ENCODE peak calls at places on chromosomes 7 and 10, in five cellular contexts. W, F, D, S and X are unnamed samples.

GRCh38 chr10:13795653-13796555 is 209.1 kb downstream of the PRPF18 start:
- DNase-seq in W (no peak), F (no peak), D (no peak), S (peak), X (no peak)

GRCh38 chr7:23254051-23254681 is 7.6 kb downstream of the GPNMB start:
- DNase-seq in W (no peak), F (no peak), D (no peak), S (no peak), X (no peak)

GRCh38 chr7:143499246-143499645 is 21.6 kb downstream of the TAS2R41 start:
- DNase-seq in W (no peak), F (no peak), D (peak), S (no peak), X (no peak)

GRCh38 chr10:29681700-29682444 is 47.1 kb upstream of the SVIL start:
- DNase-seq in W (no peak), F (no peak), D (no peak), S (peak), X (peak)

GRCh38 chr7:4683043-4683883 is 1.2 kb downstream of the FOXK1 start:
- DNase-seq in W (no peak), F (no peak), D (no peak), S (peak), X (peak)

GRCh38 chr7:94396044-94396443 is 1.3 kb downstream of the COL1A2 start:
- DNase-seq in W (no peak), F (no peak), D (no peak), S (no peak), X (no peak)

GRCh38 chr10:60466267-60467201 is 76.9 kb upstream of the ANK3 start:
- DNase-seq in W (no peak), F (no peak), D (no peak), S (no peak), X (no peak)

GRCh38 chr7:20892776-20893175 is 106.1 kb upstream of the SP8 start:
- DNase-seq in W (no peak), F (no peak), D (no peak), S (no peak), X (no peak)

GRCh38 chr7:6440381-6440780 is 7.4 kb downstream of the DAGLB start:
- DNase-seq in W (no peak), F (no peak), D (no peak), S (no peak), X (no peak)

GRCh38 chr10:2284071-2284470 is 546.7 kb upstream of the ADARB2 start:
- DNase-seq in W (no peak), F (no peak), D (no peak), S (no peak), X (no peak)

GRCh38 chr10:124998624-124999291 is 56.8 kb downstream of the ZRANB1 start:
- DNase-seq in W (no peak), F (no peak), D (no peak), S (no peak), X (no peak)

GRCh38 chr10:74156919-74157289 is 5.9 kb downstream of the ADK start:
- DNase-seq in W (peak), F (no peak), D (no peak), S (peak), X (no peak)

GRCh38 chr7:154741131-154741530 is 261.8 kb downstream of the PAXIP1 start:
- DNase-seq in W (no peak), F (no peak), D (no peak), S (no peak), X (no peak)

GRCh38 chr10:98295907-98296306 is 27.9 kb upstream of the LOXL4 start:
- DNase-seq in W (no peak), F (no peak), D (no peak), S (no peak), X (no peak)

GRCh38 chr10:107165007-107165406 is 501 bp upstream of the SORCS1 start:
- DNase-seq in W (no peak), F (no peak), D (no peak), S (no peak), X (no peak)

GRCh38 chr10:13684252-13684791 is 97.6 kb downstream of the PRPF18 start:
- DNase-seq in W (no peak), F (no peak), D (peak), S (no peak), X (no peak)

GRCh38 chr10:96500519-96500918 is 13.2 kb downstream of the TLL2 start:
- DNase-seq in W (no peak), F (no peak), D (no peak), S (no peak), X (no peak)

GRCh38 chr10:22708772-22709171 is 5.6 kb downstream of the PIP4K2A start:
- DNase-seq in W (no peak), F (no peak), D (no peak), S (no peak), X (no peak)

GRCh38 chr10:122407375-122408125 is 33.0 kb downstream of the PLEKHA1 start:
- DNase-seq in W (no peak), F (no peak), D (peak), S (no peak), X (no peak)

GRCh38 chr10:117218654-117219053 is 21.4 kb downstream of the KCNK18 start:
- DNase-seq in W (no peak), F (no peak), D (no peak), S (no peak), X (no peak)

GRCh38 chr7:29884399-29885272 is 78.3 kb downstream of the WIPF3 start:
- DNase-seq in W (no peak), F (no peak), D (no peak), S (no peak), X (no peak)

GRCh38 chr7:70776627-70777101 is 355.3 kb upstream of the GALNT17 start:
- DNase-seq in W (peak), F (no peak), D (no peak), S (peak), X (no peak)

GRCh38 chr7:24981544-24981951 is 1.6 kb upstream of the OSBPL3 start:
- DNase-seq in W (no peak), F (no peak), D (peak), S (peak), X (no peak)
- TF ChIP-seq CTCF in W (no peak), F (no peak), D (no peak), S (no peak), X (no peak)

GRCh38 chr7:150388709-150389531 is 9.8 kb downstream of the ZNF775 start:
- DNase-seq in W (peak), F (no peak), D (no peak), S (no peak), X (peak)
- TF ChIP-seq CTCF in W (peak), F (no peak), D (peak), S (peak), X (peak)

GRCh38 chr7:40760293-40760964 is 625.6 kb downstream of the SUGCT start:
- DNase-seq in W (no peak), F (no peak), D (no peak), S (no peak), X (no peak)

GRCh38 chr7:40761757-40762342 is 627.0 kb downstream of the SUGCT start:
- DNase-seq in W (no peak), F (no peak), D (no peak), S (no peak), X (no peak)

GRCh38 chr7:40765633-40766032 is 630.8 kb downstream of the SUGCT start:
- DNase-seq in W (no peak), F (no peak), D (no peak), S (no peak), X (no peak)

GRCh38 chr7:40760997-40761396 is 626.2 kb downstream of the SUGCT start:
- DNase-seq in W (no peak), F (no peak), D (no peak), S (no peak), X (no peak)

GRCh38 chr7:40763319-40764287 is 628.8 kb downstream of the SUGCT start:
- DNase-seq in W (no peak), F (no peak), D (no peak), S (no peak), X (no peak)
- TF ChIP-seq CTCF in W (peak), F (no peak), D (no peak), S (no peak), X (no peak)

DNA sequence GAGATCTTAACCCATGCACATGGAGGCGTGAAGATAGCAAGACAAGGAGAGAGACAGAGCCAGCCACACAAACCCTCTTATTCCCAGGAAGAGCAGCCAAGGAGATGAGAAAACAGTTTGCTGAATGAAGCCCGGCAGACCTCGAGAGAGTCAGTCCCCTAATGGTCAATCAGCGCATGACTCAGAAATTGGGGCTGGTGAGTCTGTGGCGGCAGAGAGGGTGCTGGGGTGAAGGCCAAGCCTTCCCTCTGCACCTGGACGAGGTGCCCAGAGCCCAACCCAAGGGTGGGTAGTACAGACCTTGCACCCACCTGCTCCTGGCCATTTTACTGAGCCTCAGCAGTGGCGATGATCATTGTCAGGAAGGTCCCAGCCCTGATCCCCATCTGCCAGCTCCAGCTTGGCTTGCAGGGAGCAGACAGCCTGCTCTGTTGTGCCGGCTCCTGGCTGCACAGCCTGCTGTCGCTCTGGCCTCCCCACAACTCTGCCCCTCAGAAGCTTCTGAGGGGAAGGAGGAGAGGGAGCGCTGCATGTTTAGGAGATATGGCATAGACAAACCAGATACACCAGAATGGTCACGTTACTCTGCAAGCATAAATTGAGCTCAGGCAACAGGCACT is 256.6 kb downstream of the RPS24 start:
- DNase-seq in W (no peak), F (no peak), D (no peak), S (no peak), X (no peak)
- TF ChIP-seq CTCF in W (peak), F (no peak), D (no peak), S (no peak), X (no peak)

DNA sequence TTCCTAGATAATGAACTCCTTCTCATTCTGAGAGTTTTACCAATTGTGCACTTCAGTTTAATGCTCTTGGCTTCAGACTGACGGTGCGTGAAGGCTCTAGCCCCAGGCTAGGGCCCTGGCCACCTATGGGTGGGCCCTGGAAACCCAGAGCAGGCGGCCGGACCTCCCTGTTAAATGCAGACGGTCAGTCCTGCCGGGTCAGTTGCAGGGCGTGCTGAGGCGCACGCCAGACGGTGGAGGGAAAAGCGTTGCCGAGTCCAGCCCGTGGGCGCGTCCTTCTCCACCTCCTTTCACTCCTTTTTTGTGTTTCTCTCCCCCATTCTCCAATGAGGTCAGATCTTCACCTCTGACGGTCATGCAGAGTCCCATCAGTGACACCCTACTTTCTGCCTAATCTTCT is 2.3 kb downstream of the DPYSL4 start:
- DNase-seq in W (no peak), F (no peak), D (no peak), S (no peak), X (no peak)
- TF ChIP-seq CTCF in W (no peak), F (no peak), D (no peak), S (no peak), X (no peak)

DNA sequence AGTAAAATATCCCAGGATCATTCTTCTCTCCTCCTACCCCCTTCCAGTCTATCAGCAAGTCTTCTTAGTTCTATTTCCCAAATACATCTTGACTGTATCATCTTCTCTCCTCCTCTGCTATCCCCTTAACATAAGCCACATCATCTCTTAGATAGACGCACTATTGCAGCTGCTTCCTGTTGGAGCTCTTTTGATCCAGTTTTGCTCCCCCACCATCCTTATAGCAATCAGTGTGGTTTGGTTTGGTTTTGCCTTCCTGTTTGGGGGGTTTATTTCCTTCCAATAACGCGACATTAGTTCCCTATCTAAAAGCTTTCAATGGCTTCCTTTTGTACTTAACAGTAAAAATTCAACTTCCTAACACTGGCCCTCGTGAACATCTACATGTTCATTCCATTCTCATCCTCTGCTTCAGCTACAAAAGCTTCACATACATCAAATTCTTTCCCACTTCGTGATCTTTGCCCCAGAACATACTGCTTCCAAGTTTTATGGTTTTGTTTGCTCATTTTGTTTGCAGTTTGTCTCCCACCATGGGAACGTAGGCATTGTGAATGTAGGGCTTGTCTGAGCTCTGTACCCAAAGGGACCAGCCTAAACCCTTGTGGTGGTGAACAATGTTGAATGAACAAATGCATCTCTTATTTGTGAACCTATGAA is 33.7 kb upstream of the PLXDC2 start:
- DNase-seq in W (no peak), F (no peak), D (no peak), S (no peak), X (no peak)
- TF ChIP-seq CTCF in W (no peak), F (no peak), D (no peak), S (no peak), X (no peak)

GRCh38 chr10:79072994-79073654 is 4.4 kb downstream of the ZMIZ1 start:
- DNase-seq in W (no peak), F (no peak), D (no peak), S (no peak), X (no peak)
- TF ChIP-seq CTCF in W (peak), F (no peak), D (peak), S (no peak), X (no peak)

DNA sequence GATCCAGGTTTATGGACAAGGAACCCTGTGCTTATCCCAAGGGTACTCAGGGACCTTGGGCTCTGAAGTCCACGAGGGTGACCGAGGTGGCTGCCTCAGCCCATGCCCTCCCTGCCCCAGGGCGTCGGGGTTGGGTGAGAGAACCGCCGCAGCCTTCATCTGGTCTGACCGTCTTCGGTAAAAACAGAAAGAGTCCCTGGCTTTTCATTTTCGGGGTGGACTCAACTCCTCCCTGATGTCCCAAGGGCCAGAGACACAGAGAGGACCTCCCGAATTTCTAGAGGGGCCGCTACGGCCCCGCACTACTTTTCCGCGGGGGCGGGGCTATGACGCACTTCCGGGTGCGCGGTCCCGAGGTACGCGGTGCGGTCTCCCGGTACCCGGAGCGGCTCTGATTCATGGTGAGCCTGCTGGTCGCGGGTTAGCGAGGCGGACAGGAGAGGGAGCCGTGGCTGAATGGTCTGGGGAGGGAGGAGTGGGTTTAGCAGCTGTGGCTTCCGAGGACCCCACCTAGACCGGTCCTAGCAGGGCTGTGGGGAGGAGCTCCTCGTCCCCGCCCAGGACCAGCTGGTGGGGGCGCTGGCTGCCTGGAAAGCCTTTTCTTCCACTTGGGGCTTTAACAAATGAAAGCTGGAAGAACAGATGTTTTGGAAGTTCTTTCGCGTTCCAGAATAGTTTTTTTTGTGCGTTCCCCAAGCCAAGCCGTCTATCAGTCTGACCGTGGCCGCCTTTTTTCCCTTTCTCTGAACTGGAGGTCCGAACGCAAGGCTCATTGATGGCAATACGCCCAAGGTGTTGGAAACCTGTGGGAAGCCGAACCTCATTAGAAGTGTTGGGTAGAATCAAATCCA is at the start of gene ZSCAN21:
- DNase-seq in W (peak), F (peak), D (peak), S (peak), X (peak)
- TF ChIP-seq CTCF in W (peak), F (peak), D (peak), S (peak), X (peak)

DNA sequence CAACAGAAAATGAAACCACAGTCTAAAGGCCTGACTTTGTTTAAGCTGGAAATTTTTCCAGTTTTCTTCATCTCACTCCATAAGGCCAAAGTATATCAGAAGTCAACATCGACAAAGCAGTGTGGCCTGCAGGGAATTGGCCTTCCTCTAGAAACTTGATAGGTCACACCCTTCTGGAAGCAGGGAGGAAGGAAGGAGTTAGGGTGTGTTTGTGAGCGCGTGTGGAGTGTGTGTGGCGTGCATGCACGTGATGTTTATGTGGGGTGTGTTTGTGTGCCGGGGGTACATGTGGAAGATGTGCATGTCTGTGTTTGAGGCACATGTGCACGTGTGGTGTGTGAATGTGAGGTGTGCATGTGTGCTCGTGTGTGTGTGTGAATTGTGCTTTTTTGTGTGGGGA is 28.6 kb downstream of the ZC3HAV1 start:
- DNase-seq in W (no peak), F (no peak), D (no peak), S (no peak), X (no peak)
- TF ChIP-seq CTCF in W (no peak), F (no peak), D (no peak), S (no peak), X (no peak)

GRCh38 chr10:6838118-6838517 is 258.0 kb upstream of the PRKCQ start:
- DNase-seq in W (no peak), F (no peak), D (no peak), S (peak), X (no peak)
- TF ChIP-seq CTCF in W (no peak), F (peak), D (no peak), S (peak), X (peak)